ENCODE peak calls at places on chromosomes 4 and X, in five cellular contexts. One of them, this sample, is unnamed.

GRCh38 chrX:46574337-46574940 is 874 bp downstream of the CHST7 start:
- DNase-seq in endodermal cell: peak; percentile 67
- DNase-seq in stromal cell of bone marrow: no peak
- DNase-seq in posterior cingulate gyrus: no peak
- DNase-seq in hypothalamus: no peak
- DNase-seq in this sample: no peak

GRCh38 chrX:109886122-109886761 is 116.7 kb upstream of the TMEM164 start:
- DNase-seq in endodermal cell: peak; percentile 71
- DNase-seq in stromal cell of bone marrow: no peak
- DNase-seq in posterior cingulate gyrus: peak; percentile 17
- DNase-seq in hypothalamus: no peak
- DNase-seq in this sample: peak; percentile 34

GRCh38 chrX:48574270-48575266 is at the start of gene RBM3:
- DNase-seq in endodermal cell: peak; percentile 94
- DNase-seq in stromal cell of bone marrow: peak; percentile 84
- DNase-seq in posterior cingulate gyrus: peak; percentile 92
- DNase-seq in hypothalamus: peak; percentile 36
- DNase-seq in this sample: peak; percentile 70

GRCh38 chrX:96551320-96551872 is 133.2 kb upstream of the DIAPH2 start:
- DNase-seq in endodermal cell: no peak
- DNase-seq in stromal cell of bone marrow: no peak
- DNase-seq in posterior cingulate gyrus: no peak
- DNase-seq in hypothalamus: no peak
- DNase-seq in this sample: no peak

GRCh38 chr4:179695175-179695574 is 2252.9 kb upstream of the AGA start:
- DNase-seq in endodermal cell: no peak
- DNase-seq in stromal cell of bone marrow: no peak
- DNase-seq in posterior cingulate gyrus: no peak
- DNase-seq in hypothalamus: no peak
- DNase-seq in this sample: peak; percentile 70

GRCh38 chrX:41970419-41970818 is 47.1 kb upstream of the CASK start:
- DNase-seq in endodermal cell: no peak
- DNase-seq in stromal cell of bone marrow: no peak
- DNase-seq in posterior cingulate gyrus: no peak
- DNase-seq in hypothalamus: no peak
- DNase-seq in this sample: no peak

GRCh38 chrX:155028192-155028591 is 1.5 kb downstream of the FUNDC2 start:
- DNase-seq in endodermal cell: no peak
- DNase-seq in stromal cell of bone marrow: no peak
- DNase-seq in posterior cingulate gyrus: no peak
- DNase-seq in hypothalamus: no peak
- DNase-seq in this sample: no peak

GRCh38 chr4:112029642-112030235 is 115.5 kb upstream of the FAM241A start:
- DNase-seq in endodermal cell: no peak
- DNase-seq in stromal cell of bone marrow: peak; percentile 12
- DNase-seq in posterior cingulate gyrus: no peak
- DNase-seq in hypothalamus: no peak
- DNase-seq in this sample: no peak

GRCh38 chrX:17844236-17844635 is 16.9 kb downstream of the RAI2 start:
- DNase-seq in endodermal cell: no peak
- DNase-seq in stromal cell of bone marrow: no peak
- DNase-seq in posterior cingulate gyrus: no peak
- DNase-seq in hypothalamus: no peak
- DNase-seq in this sample: no peak

GRCh38 chrX:155865193-155865592 is 16.0 kb upstream of the VAMP7 start:
- DNase-seq in endodermal cell: no peak
- DNase-seq in stromal cell of bone marrow: no peak
- DNase-seq in posterior cingulate gyrus: no peak
- DNase-seq in hypothalamus: no peak
- DNase-seq in this sample: no peak

GRCh38 chr4:168496834-168497233 is at the start of gene PALLD:
- DNase-seq in endodermal cell: no peak
- DNase-seq in stromal cell of bone marrow: no peak
- DNase-seq in posterior cingulate gyrus: no peak
- DNase-seq in hypothalamus: no peak
- DNase-seq in this sample: peak; percentile 18

GRCh38 chr4:100311181-100311580 is 120.9 kb upstream of the DDIT4L start:
- DNase-seq in endodermal cell: peak; percentile 66
- DNase-seq in stromal cell of bone marrow: no peak
- DNase-seq in posterior cingulate gyrus: no peak
- DNase-seq in hypothalamus: no peak
- DNase-seq in this sample: no peak

GRCh38 chrX:42176790-42177189 is 253.4 kb upstream of the CASK start:
- DNase-seq in endodermal cell: peak; percentile 69
- DNase-seq in stromal cell of bone marrow: no peak
- DNase-seq in posterior cingulate gyrus: no peak
- DNase-seq in hypothalamus: no peak
- DNase-seq in this sample: no peak

GRCh38 chrX:2284601-2285000 is 216.2 kb downstream of the DHRSX start:
- DNase-seq in endodermal cell: no peak
- DNase-seq in stromal cell of bone marrow: no peak
- DNase-seq in posterior cingulate gyrus: no peak
- DNase-seq in hypothalamus: no peak
- DNase-seq in this sample: no peak

GRCh38 chr4:6251365-6251764 is 18.3 kb upstream of the WFS1 start:
- DNase-seq in endodermal cell: no peak
- DNase-seq in stromal cell of bone marrow: no peak
- DNase-seq in posterior cingulate gyrus: no peak
- DNase-seq in hypothalamus: no peak
- DNase-seq in this sample: no peak

GRCh38 chr4:182576609-182577289 is 333.5 kb downstream of the TENM3 start:
- DNase-seq in endodermal cell: peak; percentile 72
- DNase-seq in stromal cell of bone marrow: no peak
- DNase-seq in posterior cingulate gyrus: peak; percentile 11
- DNase-seq in hypothalamus: no peak
- DNase-seq in this sample: no peak

GRCh38 chr4:100422911-100423310 is 94.9 kb downstream of the EMCN start:
- DNase-seq in endodermal cell: no peak
- DNase-seq in stromal cell of bone marrow: no peak
- DNase-seq in posterior cingulate gyrus: no peak
- DNase-seq in hypothalamus: no peak
- DNase-seq in this sample: no peak

GRCh38 chrX:14406225-14406624 is 123.1 kb upstream of the GLRA2 start:
- DNase-seq in endodermal cell: no peak
- DNase-seq in stromal cell of bone marrow: no peak
- DNase-seq in posterior cingulate gyrus: no peak
- DNase-seq in hypothalamus: no peak
- DNase-seq in this sample: no peak

GRCh38 chr4:25919676-25920075 is 5.7 kb downstream of the SMIM20 start:
- DNase-seq in endodermal cell: no peak
- DNase-seq in stromal cell of bone marrow: no peak
- DNase-seq in posterior cingulate gyrus: no peak
- DNase-seq in hypothalamus: no peak
- DNase-seq in this sample: no peak

GRCh38 chrX:9710332-9710731 is 55.3 kb downstream of the GPR143 start:
- DNase-seq in endodermal cell: no peak
- DNase-seq in stromal cell of bone marrow: no peak
- DNase-seq in posterior cingulate gyrus: no peak
- DNase-seq in hypothalamus: no peak
- DNase-seq in this sample: no peak

GRCh38 chr4:16140520-16141249 is 56.9 kb upstream of the PROM1 start:
- DNase-seq in endodermal cell: peak; percentile 13
- DNase-seq in stromal cell of bone marrow: peak; percentile 64
- DNase-seq in posterior cingulate gyrus: no peak
- DNase-seq in hypothalamus: no peak
- DNase-seq in this sample: peak; percentile 100

GRCh38 chrX:97401154-97401553 is 517.4 kb downstream of the RPA4 start:
- DNase-seq in endodermal cell: no peak
- DNase-seq in stromal cell of bone marrow: no peak
- DNase-seq in posterior cingulate gyrus: no peak
- DNase-seq in hypothalamus: no peak
- DNase-seq in this sample: no peak

GRCh38 chrX:21723097-21723496 is 34.8 kb downstream of the SMPX start:
- DNase-seq in endodermal cell: peak; percentile 67
- DNase-seq in stromal cell of bone marrow: peak; percentile 51
- DNase-seq in posterior cingulate gyrus: no peak
- DNase-seq in hypothalamus: no peak
- DNase-seq in this sample: no peak

GRCh38 chr4:93416337-93417102 is 412.0 kb upstream of the ATOH1 start:
- DNase-seq in endodermal cell: no peak
- DNase-seq in stromal cell of bone marrow: no peak
- DNase-seq in posterior cingulate gyrus: no peak
- DNase-seq in hypothalamus: no peak
- DNase-seq in this sample: peak; percentile 16

GRCh38 chr4:48863728-48864127 is 32.8 kb downstream of the OCIAD1 start:
- DNase-seq in endodermal cell: no peak
- DNase-seq in stromal cell of bone marrow: no peak
- DNase-seq in posterior cingulate gyrus: no peak
- DNase-seq in hypothalamus: no peak
- DNase-seq in this sample: no peak

GRCh38 chrX:129689881-129690280 is 35.1 kb upstream of the APLN start:
- DNase-seq in endodermal cell: no peak
- DNase-seq in stromal cell of bone marrow: no peak
- DNase-seq in posterior cingulate gyrus: no peak
- DNase-seq in hypothalamus: no peak
- DNase-seq in this sample: no peak

GRCh38 chrX:134547047-134547679 is 87.2 kb downstream of the HPRT1 start:
- DNase-seq in endodermal cell: no peak
- DNase-seq in stromal cell of bone marrow: no peak
- DNase-seq in posterior cingulate gyrus: no peak
- DNase-seq in hypothalamus: no peak
- DNase-seq in this sample: no peak

GRCh38 chr4:75723117-75723801 is 1.1 kb upstream of the USO1 start:
- DNase-seq in endodermal cell: no peak
- DNase-seq in stromal cell of bone marrow: no peak
- DNase-seq in posterior cingulate gyrus: no peak
- DNase-seq in hypothalamus: no peak
- DNase-seq in this sample: no peak

GRCh38 chrX:1576201-1577101 is 15.0 kb upstream of the AKAP17A start:
- DNase-seq in endodermal cell: no peak
- DNase-seq in stromal cell of bone marrow: no peak
- DNase-seq in posterior cingulate gyrus: no peak
- DNase-seq in hypothalamus: no peak
- DNase-seq in this sample: no peak

GRCh38 chrX:152641256-152641875 is 3.7 kb downstream of the GABRQ start:
- DNase-seq in endodermal cell: peak; percentile 78
- DNase-seq in stromal cell of bone marrow: no peak
- DNase-seq in posterior cingulate gyrus: no peak
- DNase-seq in hypothalamus: no peak
- DNase-seq in this sample: no peak

This sample was measured in astrocyte of the cerebellum.